ENCODE peak calls at places on chromosomes 13 and 19, in nine cellular contexts. One of them, this sample, is unnamed.

GRCh38 chr13:98972059-98972458 is 5.8 kb downstream of the DOCK9 start:
- DNase-seq in activated gamma-delta T cell: no peak
- DNase-seq in body of pancreas: no peak
- DNase-seq in activated naive CD4-positive, alpha-beta T cell treated with anti-CD3 and anti-CD28 coated beads, Interleukin-2, amount 50 U/mL, for 16 hours: no peak
- DNase-seq in NCI-H446: no peak
- DNase-seq in Daoy: no peak
- DNase-seq in amygdala: no peak
- DNase-seq in naive B cell: no peak
- DNase-seq in IMR-90: no peak
- DNase-seq in this sample: no peak

GRCh38 chr19:12364391-12365093 is 941 bp downstream of the ZNF442 start:
- DNase-seq in activated gamma-delta T cell: no peak
- DNase-seq in body of pancreas: peak; percentile 9
- DNase-seq in activated naive CD4-positive, alpha-beta T cell treated with anti-CD3 and anti-CD28 coated beads, Interleukin-2, amount 50 U/mL, for 16 hours: peak; percentile 10
- DNase-seq in NCI-H446: no peak
- DNase-seq in Daoy: peak; percentile 2
- DNase-seq in amygdala: no peak
- DNase-seq in naive B cell: no peak
- DNase-seq in IMR-90: peak; percentile 4
- DNase-seq in this sample: peak; percentile 24

GRCh38 chr13:40993987-40994386 is 25.1 kb downstream of the ELF1 start:
- DNase-seq in activated gamma-delta T cell: no peak
- DNase-seq in body of pancreas: peak; percentile 89
- DNase-seq in activated naive CD4-positive, alpha-beta T cell treated with anti-CD3 and anti-CD28 coated beads, Interleukin-2, amount 50 U/mL, for 16 hours: no peak
- DNase-seq in NCI-H446: no peak
- DNase-seq in Daoy: no peak
- DNase-seq in amygdala: no peak
- DNase-seq in naive B cell: no peak
- DNase-seq in IMR-90: no peak
- DNase-seq in this sample: peak; percentile 42

GRCh38 chr19:512548-513365 is 5.5 kb downstream of the TPGS1 start:
- DNase-seq in activated gamma-delta T cell: no peak
- DNase-seq in body of pancreas: no peak
- DNase-seq in activated naive CD4-positive, alpha-beta T cell treated with anti-CD3 and anti-CD28 coated beads, Interleukin-2, amount 50 U/mL, for 16 hours: no peak
- DNase-seq in NCI-H446: no peak
- DNase-seq in Daoy: no peak
- DNase-seq in amygdala: no peak
- DNase-seq in naive B cell: no peak
- DNase-seq in IMR-90: no peak
- DNase-seq in this sample: peak; percentile 86

GRCh38 chr19:43425567-43426392 is 11.1 kb downstream of the TEX101 start:
- DNase-seq in activated gamma-delta T cell: no peak
- DNase-seq in body of pancreas: peak; percentile 66
- DNase-seq in activated naive CD4-positive, alpha-beta T cell treated with anti-CD3 and anti-CD28 coated beads, Interleukin-2, amount 50 U/mL, for 16 hours: no peak
- DNase-seq in NCI-H446: no peak
- DNase-seq in Daoy: no peak
- DNase-seq in amygdala: no peak
- DNase-seq in naive B cell: no peak
- DNase-seq in IMR-90: peak; percentile 18
- DNase-seq in this sample: no peak

GRCh38 chr13:80217614-80218456 is 123.1 kb downstream of the SPRY2 start:
- DNase-seq in activated gamma-delta T cell: no peak
- DNase-seq in body of pancreas: no peak
- DNase-seq in activated naive CD4-positive, alpha-beta T cell treated with anti-CD3 and anti-CD28 coated beads, Interleukin-2, amount 50 U/mL, for 16 hours: no peak
- DNase-seq in NCI-H446: no peak
- DNase-seq in Daoy: peak; percentile 58
- DNase-seq in amygdala: no peak
- DNase-seq in naive B cell: no peak
- DNase-seq in IMR-90: peak; percentile 71
- DNase-seq in this sample: no peak

GRCh38 chr19:20969498-20969897 is 46.4 kb downstream of the ZNF85 start:
- DNase-seq in activated gamma-delta T cell: no peak
- DNase-seq in body of pancreas: peak; percentile 82
- DNase-seq in activated naive CD4-positive, alpha-beta T cell treated with anti-CD3 and anti-CD28 coated beads, Interleukin-2, amount 50 U/mL, for 16 hours: no peak
- DNase-seq in NCI-H446: no peak
- DNase-seq in Daoy: no peak
- DNase-seq in amygdala: no peak
- DNase-seq in naive B cell: no peak
- DNase-seq in IMR-90: no peak
- DNase-seq in this sample: no peak

GRCh38 chr19:45820413-45821102 is 5.5 kb upstream of the RSPH6A start:
- DNase-seq in activated gamma-delta T cell: no peak
- DNase-seq in body of pancreas: no peak
- DNase-seq in activated naive CD4-positive, alpha-beta T cell treated with anti-CD3 and anti-CD28 coated beads, Interleukin-2, amount 50 U/mL, for 16 hours: no peak
- DNase-seq in NCI-H446: no peak
- DNase-seq in Daoy: no peak
- DNase-seq in amygdala: no peak
- DNase-seq in naive B cell: no peak
- DNase-seq in IMR-90: no peak
- DNase-seq in this sample: no peak

GRCh38 chr13:70310720-70311119 is 202.5 kb upstream of the KLHL1 start:
- DNase-seq in activated gamma-delta T cell: no peak
- DNase-seq in body of pancreas: peak; percentile 65
- DNase-seq in activated naive CD4-positive, alpha-beta T cell treated with anti-CD3 and anti-CD28 coated beads, Interleukin-2, amount 50 U/mL, for 16 hours: no peak
- DNase-seq in NCI-H446: peak; percentile 17
- DNase-seq in Daoy: no peak
- DNase-seq in amygdala: no peak
- DNase-seq in naive B cell: no peak
- DNase-seq in IMR-90: no peak
- DNase-seq in this sample: no peak

GRCh38 chr13:35768551-35768950 is 292.1 kb upstream of the MAB21L1 start:
- DNase-seq in activated gamma-delta T cell: no peak
- DNase-seq in body of pancreas: no peak
- DNase-seq in activated naive CD4-positive, alpha-beta T cell treated with anti-CD3 and anti-CD28 coated beads, Interleukin-2, amount 50 U/mL, for 16 hours: no peak
- DNase-seq in NCI-H446: no peak
- DNase-seq in Daoy: no peak
- DNase-seq in amygdala: no peak
- DNase-seq in naive B cell: no peak
- DNase-seq in IMR-90: peak; percentile 76
- DNase-seq in this sample: no peak

GRCh38 chr13:53064721-53065120 is 36.1 kb downstream of the OLFM4 start:
- DNase-seq in activated gamma-delta T cell: no peak
- DNase-seq in body of pancreas: peak; percentile 83
- DNase-seq in activated naive CD4-positive, alpha-beta T cell treated with anti-CD3 and anti-CD28 coated beads, Interleukin-2, amount 50 U/mL, for 16 hours: no peak
- DNase-seq in NCI-H446: no peak
- DNase-seq in Daoy: no peak
- DNase-seq in amygdala: no peak
- DNase-seq in naive B cell: no peak
- DNase-seq in IMR-90: no peak
- DNase-seq in this sample: no peak

GRCh38 chr19:13103961-13104847 is 1.5 kb upstream of the LYL1 start:
- DNase-seq in activated gamma-delta T cell: peak; percentile 46
- DNase-seq in body of pancreas: peak; percentile 61
- DNase-seq in activated naive CD4-positive, alpha-beta T cell treated with anti-CD3 and anti-CD28 coated beads, Interleukin-2, amount 50 U/mL, for 16 hours: peak; percentile 70
- DNase-seq in NCI-H446: no peak
- DNase-seq in Daoy: peak; percentile 36
- DNase-seq in amygdala: peak; percentile 43
- DNase-seq in naive B cell: peak; percentile 99
- DNase-seq in IMR-90: no peak
- DNase-seq in this sample: peak; percentile 43

GRCh38 chr13:59531571-59532091 is 632.1 kb downstream of the DIAPH3 start:
- DNase-seq in activated gamma-delta T cell: no peak
- DNase-seq in body of pancreas: peak; percentile 66
- DNase-seq in activated naive CD4-positive, alpha-beta T cell treated with anti-CD3 and anti-CD28 coated beads, Interleukin-2, amount 50 U/mL, for 16 hours: no peak
- DNase-seq in NCI-H446: no peak
- DNase-seq in Daoy: peak; percentile 18
- DNase-seq in amygdala: peak; percentile 59
- DNase-seq in naive B cell: no peak
- DNase-seq in IMR-90: peak; percentile 89
- DNase-seq in this sample: peak; percentile 96

GRCh38 chr19:5627395-5627904 is 4.6 kb downstream of the SAFB start:
- DNase-seq in activated gamma-delta T cell: no peak
- DNase-seq in body of pancreas: peak; percentile 79
- DNase-seq in activated naive CD4-positive, alpha-beta T cell treated with anti-CD3 and anti-CD28 coated beads, Interleukin-2, amount 50 U/mL, for 16 hours: peak; percentile 29
- DNase-seq in NCI-H446: no peak
- DNase-seq in Daoy: no peak
- DNase-seq in amygdala: peak; percentile 11
- DNase-seq in naive B cell: peak; percentile 61
- DNase-seq in IMR-90: peak; percentile 72
- DNase-seq in this sample: no peak

GRCh38 chr13:29591310-29591709 is 4.2 kb downstream of the SLC7A1 start:
- DNase-seq in activated gamma-delta T cell: no peak
- DNase-seq in body of pancreas: no peak
- DNase-seq in activated naive CD4-positive, alpha-beta T cell treated with anti-CD3 and anti-CD28 coated beads, Interleukin-2, amount 50 U/mL, for 16 hours: no peak
- DNase-seq in NCI-H446: no peak
- DNase-seq in Daoy: peak; percentile 24
- DNase-seq in amygdala: no peak
- DNase-seq in naive B cell: no peak
- DNase-seq in IMR-90: peak; percentile 58
- DNase-seq in this sample: no peak